ENCODE peak calls at places on chromosomes 5 and 9, in seven cellular contexts. E is dermis blood vessel endothelial cell; V is RWPE2; U is CD8-positive, alpha-beta T cell; J is HS-5; G is fibroblast of the aortic adventitia; H is MM.1S. S is an unnamed sample.

GRCh38 chr9:14653511-14653910 is 39.7 kb downstream of the ZDHHC21 start:
- DNase-seq in U (no peak), V (no peak), G (no peak), J (no peak), E (no peak), H (no peak), S (no peak)

GRCh38 chr5:108650997-108651396 is 96.7 kb upstream of the FER start:
- DNase-seq in H (no peak), J (peak), V (no peak), U (no peak), G (peak), E (peak), S (no peak)

GRCh38 chr5:96626956-96627355 is 35.2 kb upstream of the CAST start:
- DNase-seq in U (no peak), V (no peak), H (no peak), J (peak), E (no peak), G (peak), S (peak)

GRCh38 chr5:39055027-39055759 is 19.0 kb downstream of the RICTOR start:
- DNase-seq in E (no peak), G (no peak), J (no peak), H (no peak), U (no peak), V (no peak), S (no peak)

GRCh38 chr9:98149422-98149821 is 30.4 kb upstream of the TRIM14 start:
- DNase-seq in J (no peak), E (no peak), U (no peak), H (no peak), V (no peak), G (no peak), S (no peak)

GRCh38 chr5:95446009-95446408 is 54.8 kb downstream of the FAM81B start:
- DNase-seq in G (peak), U (no peak), H (no peak), E (no peak), J (peak), V (peak), S (peak)

GRCh38 chr5:147098233-147098790 is 136.5 kb upstream of the STK32A start:
- DNase-seq in E (peak), J (no peak), H (peak), U (no peak), G (peak), V (no peak), S (no peak)

GRCh38 chr5:107464403-107464802 is 206.3 kb downstream of the EFNA5 start:
- DNase-seq in E (no peak), U (no peak), V (no peak), H (peak), J (no peak), G (no peak), S (no peak)

GRCh38 chr9:134180786-134181647 is 16.7 kb upstream of the RNU6ATAC start:
- DNase-seq in G (no peak), V (peak), E (no peak), J (no peak), H (no peak), U (no peak), S (no peak)

GRCh38 chr9:92970467-92970923 is 23.2 kb downstream of the FGD3 start:
- DNase-seq in G (peak), V (no peak), E (no peak), U (no peak), H (no peak), J (no peak), S (no peak)

GRCh38 chr9:120951960-120952630 is 25.5 kb upstream of the TRAF1 start:
- DNase-seq in J (no peak), G (no peak), H (no peak), V (no peak), U (no peak), E (peak), S (no peak)

GRCh38 chr9:72041775-72042194 is 18.6 kb downstream of the C9orf57 start:
- DNase-seq in E (peak), V (peak), G (peak), U (no peak), H (no peak), J (peak), S (peak)

GRCh38 chr9:21522348-21522747 is 40.2 kb upstream of the IFNE start:
- DNase-seq in E (no peak), G (no peak), V (no peak), J (no peak), H (no peak), U (no peak), S (no peak)

GRCh38 chr9:115395511-115396021 is 277.6 kb upstream of the TNC start:
- DNase-seq in H (no peak), U (no peak), V (no peak), G (peak), J (no peak), E (no peak), S (no peak)

S was measured in non-pigmented ciliary epithelial cell.